ENCODE peak calls at places on chromosome 17, in six cellular contexts. One of them, this sample, is unnamed.

GRCh38 chr17:14693382-14693781 is 392.5 kb downstream of the HS3ST3B1 start:
- DNase-seq in trophoblast cell: no peak
- DNase-seq in IMR-90: no peak
- DNase-seq in neuronal stem cell: no peak
- DNase-seq in H9: no peak
- DNase-seq in H1: no peak
- DNase-seq in this sample: no peak

GRCh38 chr17:57143341-57143740 is 58.3 kb downstream of the AKAP1 start:
- DNase-seq in trophoblast cell: no peak
- DNase-seq in IMR-90: no peak
- DNase-seq in neuronal stem cell: no peak
- DNase-seq in H9: no peak
- DNase-seq in H1: no peak
- DNase-seq in this sample: no peak

GRCh38 chr17:35849469-35850348 is 19.0 kb downstream of the HEATR9 start:
- DNase-seq in trophoblast cell: peak; percentile 86
- DNase-seq in IMR-90: peak; percentile 67
- DNase-seq in neuronal stem cell: peak; percentile 48
- DNase-seq in H9: peak; percentile 79
- DNase-seq in H1: peak; percentile 58
- DNase-seq in this sample: peak; percentile 75

GRCh38 chr17:37147301-37147812 is 198.6 kb downstream of the AATF start:
- DNase-seq in trophoblast cell: no peak
- DNase-seq in IMR-90: peak; percentile 33
- DNase-seq in neuronal stem cell: no peak
- DNase-seq in H9: no peak
- DNase-seq in H1: no peak
- DNase-seq in this sample: no peak

GRCh38 chr17:66715745-66716156 is 119.2 kb upstream of the CACNG5 start:
- DNase-seq in trophoblast cell: peak; percentile 86
- DNase-seq in IMR-90: peak; percentile 75
- DNase-seq in neuronal stem cell: peak; percentile 56
- DNase-seq in H9: peak; percentile 62
- DNase-seq in H1: no peak
- DNase-seq in this sample: peak; percentile 71

GRCh38 chr17:67156269-67157199 is 88.5 kb downstream of the HELZ start:
- DNase-seq in trophoblast cell: no peak
- DNase-seq in IMR-90: peak; percentile 14
- DNase-seq in neuronal stem cell: no peak
- DNase-seq in H9: no peak
- DNase-seq in H1: no peak
- DNase-seq in this sample: no peak

GRCh38 chr17:49197346-49197998 is 12.9 kb downstream of the GNGT2 start:
- DNase-seq in trophoblast cell: no peak
- DNase-seq in IMR-90: no peak
- DNase-seq in neuronal stem cell: no peak
- DNase-seq in H9: no peak
- DNase-seq in H1: no peak
- DNase-seq in this sample: no peak

GRCh38 chr17:58822148-58823050 is 66.7 kb downstream of the PPM1E start:
- DNase-seq in trophoblast cell: peak; percentile 87
- DNase-seq in IMR-90: no peak
- DNase-seq in neuronal stem cell: no peak
- DNase-seq in H9: no peak
- DNase-seq in H1: no peak
- DNase-seq in this sample: no peak

GRCh38 chr17:59501690-59502089 is 63.7 kb upstream of the DHX40 start:
- DNase-seq in trophoblast cell: no peak
- DNase-seq in IMR-90: no peak
- DNase-seq in neuronal stem cell: no peak
- DNase-seq in H9: no peak
- DNase-seq in H1: no peak
- DNase-seq in this sample: no peak

GRCh38 chr17:81294512-81295030 is 536 bp downstream of the SLC38A10 start:
- DNase-seq in trophoblast cell: peak; percentile 35
- DNase-seq in IMR-90: peak; percentile 9
- DNase-seq in neuronal stem cell: no peak
- DNase-seq in H9: no peak
- DNase-seq in H1: no peak
- DNase-seq in this sample: peak; percentile 36

GRCh38 chr17:12859520-12859919 is 70.2 kb downstream of the ARHGAP44 start:
- DNase-seq in trophoblast cell: no peak
- DNase-seq in IMR-90: peak; percentile 13
- DNase-seq in neuronal stem cell: no peak
- DNase-seq in H9: no peak
- DNase-seq in H1: no peak
- DNase-seq in this sample: no peak

GRCh38 chr17:75492555-75493168 is 22.7 kb downstream of the CASKIN2 start:
- DNase-seq in trophoblast cell: no peak
- DNase-seq in IMR-90: no peak
- DNase-seq in neuronal stem cell: no peak
- DNase-seq in H9: no peak
- DNase-seq in H1: no peak
- DNase-seq in this sample: no peak
- H3K14ac ChIP-seq in trophoblast cell: no peak overlapping the region
- H3K14ac ChIP-seq in IMR-90: no peak overlapping the region
- H3K14ac ChIP-seq in neuronal stem cell: peak overlapping the region; percentile 63
- H3K14ac ChIP-seq in H9: no peak overlapping the region
- H3K14ac ChIP-seq in H1: no peak overlapping the region
- H3K14ac ChIP-seq in this sample: no peak overlapping the region

GRCh38 chr17:28663723-28664122 is 1.7 kb downstream of the SUPT6H start:
- DNase-seq in trophoblast cell: no peak
- DNase-seq in IMR-90: no peak
- DNase-seq in neuronal stem cell: no peak
- DNase-seq in H9: no peak
- DNase-seq in H1: no peak
- DNase-seq in this sample: no peak

GRCh38 chr17:28665994-28666393 is 4.0 kb downstream of the SUPT6H start:
- DNase-seq in trophoblast cell: no peak
- DNase-seq in IMR-90: no peak
- DNase-seq in neuronal stem cell: no peak
- DNase-seq in H9: no peak
- DNase-seq in H1: no peak
- DNase-seq in this sample: no peak

GRCh38 chr17:28657756-28658155 is 4.0 kb downstream of the SDF2 start:
- DNase-seq in trophoblast cell: no peak
- DNase-seq in IMR-90: peak; percentile 69
- DNase-seq in neuronal stem cell: no peak
- DNase-seq in H9: no peak
- DNase-seq in H1: no peak
- DNase-seq in this sample: peak; percentile 39

GRCh38 chr17:28662527-28662829 is 473 bp downstream of the SUPT6H start:
- DNase-seq in trophoblast cell: no peak
- DNase-seq in IMR-90: no peak
- DNase-seq in neuronal stem cell: no peak
- DNase-seq in H9: no peak
- DNase-seq in H1: no peak
- DNase-seq in this sample: no peak

GRCh38 chr17:28661635-28662526 is at the start of the genes SDF2 and SUPT6H:
- DNase-seq in trophoblast cell: peak; percentile 88
- DNase-seq in IMR-90: peak; percentile 81
- DNase-seq in neuronal stem cell: peak; percentile 84
- DNase-seq in H9: peak; percentile 95
- DNase-seq in H1: peak; percentile 98
- DNase-seq in this sample: peak; percentile 94
- H4K8ac ChIP-seq in trophoblast cell: peak within 1 kb of the TSS; percentile 99
- H4K8ac ChIP-seq in IMR-90: peak within 1 kb of the TSS; percentile 100
- H4K8ac ChIP-seq in neuronal stem cell: no peak within 1 kb of the TSS
- H4K8ac ChIP-seq in H9: no peak within 1 kb of the TSS
- H4K8ac ChIP-seq in H1: peak within 1 kb of the TSS; percentile 92
- H4K8ac ChIP-seq in this sample: peak within 1 kb of the TSS; percentile 92

GRCh38 chr17:62652251-62653001 is 25.0 kb downstream of the MRC2 start:
- DNase-seq in trophoblast cell: peak; percentile 58
- DNase-seq in IMR-90: peak; percentile 75
- DNase-seq in neuronal stem cell: peak; percentile 35
- DNase-seq in H9: no peak
- DNase-seq in H1: peak; percentile 72
- DNase-seq in this sample: peak; percentile 89
- H2BK120ac ChIP-seq in trophoblast cell: peak overlapping the region; percentile 67
- H2BK120ac ChIP-seq in IMR-90: peak overlapping the region; percentile 95
- H2BK120ac ChIP-seq in neuronal stem cell: peak overlapping the region; percentile 84
- H2BK120ac ChIP-seq in H9: peak overlapping the region; percentile 74
- H2BK120ac ChIP-seq in H1: peak overlapping the region; percentile 94
- H2BK120ac ChIP-seq in this sample: peak overlapping the region; percentile 95

GRCh38 chr17:521561-522325 is 169.1 kb upstream of the RPH3AL start:
- DNase-seq in trophoblast cell: no peak
- DNase-seq in IMR-90: no peak
- DNase-seq in neuronal stem cell: no peak
- DNase-seq in H9: no peak
- DNase-seq in H1: no peak
- DNase-seq in this sample: no peak
- H3K14ac ChIP-seq in trophoblast cell: no peak overlapping the region
- H3K14ac ChIP-seq in IMR-90: peak overlapping the region; percentile 76
- H3K14ac ChIP-seq in neuronal stem cell: peak overlapping the region; percentile 42
- H3K14ac ChIP-seq in H9: peak overlapping the region; percentile 34
- H3K14ac ChIP-seq in H1: no peak overlapping the region
- H3K14ac ChIP-seq in this sample: no peak overlapping the region

GRCh38 chr17:409308-409847 is 56.8 kb upstream of the RPH3AL start:
- DNase-seq in trophoblast cell: no peak
- DNase-seq in IMR-90: no peak
- DNase-seq in neuronal stem cell: no peak
- DNase-seq in H9: no peak
- DNase-seq in H1: no peak
- DNase-seq in this sample: no peak
- H4K8ac ChIP-seq in trophoblast cell: peak overlapping the region; percentile 85
- H4K8ac ChIP-seq in IMR-90: peak overlapping the region; percentile 100
- H4K8ac ChIP-seq in neuronal stem cell: no peak overlapping the region
- H4K8ac ChIP-seq in H9: no peak overlapping the region
- H4K8ac ChIP-seq in H1: peak overlapping the region; percentile 82
- H4K8ac ChIP-seq in this sample: peak overlapping the region; percentile 99

DNA sequence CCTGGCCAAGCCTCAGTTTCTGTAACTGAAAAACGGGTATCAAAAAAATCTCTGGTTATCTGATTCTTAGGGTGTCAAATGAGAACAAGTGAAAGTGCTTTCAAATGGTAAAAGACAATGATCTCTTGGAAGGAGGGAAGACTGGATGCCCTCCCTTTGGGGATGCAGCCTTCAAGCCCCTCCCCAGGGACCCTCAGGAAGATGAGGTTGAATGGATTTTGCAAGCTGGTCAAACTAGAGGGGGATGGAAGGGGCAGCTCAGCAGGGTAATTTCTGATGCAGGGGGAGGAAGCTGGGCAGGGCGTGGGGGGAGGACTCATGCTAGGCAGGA is 22.4 kb downstream of the ARHGAP23 start:
- DNase-seq in trophoblast cell: no peak
- DNase-seq in IMR-90: no peak
- DNase-seq in neuronal stem cell: no peak
- DNase-seq in H9: no peak
- DNase-seq in H1: no peak
- DNase-seq in this sample: peak; percentile 72
- H2BK120ac ChIP-seq in trophoblast cell: peak overlapping the region; percentile 78
- H2BK120ac ChIP-seq in IMR-90: peak overlapping the region; percentile 98
- H2BK120ac ChIP-seq in neuronal stem cell: no peak overlapping the region
- H2BK120ac ChIP-seq in H9: no peak overlapping the region
- H2BK120ac ChIP-seq in H1: peak overlapping the region; percentile 79
- H2BK120ac ChIP-seq in this sample: peak overlapping the region; percentile 95

DNA sequence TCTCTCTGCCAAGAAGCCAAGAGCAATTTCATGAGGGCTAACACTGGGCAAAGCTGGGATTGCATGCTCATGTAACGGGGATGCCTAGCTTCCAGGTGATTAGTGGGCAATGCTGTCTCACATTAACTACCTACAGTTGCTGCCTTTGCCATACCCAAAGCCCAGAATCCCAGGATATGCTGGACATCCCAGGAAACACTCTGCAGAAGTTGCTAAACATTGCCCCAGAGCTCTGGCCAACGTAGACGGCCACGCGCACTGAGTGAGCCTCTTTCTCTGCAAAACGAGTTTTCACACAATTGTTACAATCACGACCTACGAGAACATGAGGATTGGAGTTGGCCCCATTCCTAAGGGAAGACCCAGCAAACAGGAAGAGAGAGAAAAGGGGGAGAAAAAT is 112.9 kb upstream of the DNAH9 start:
- DNase-seq in trophoblast cell: no peak
- DNase-seq in IMR-90: no peak
- DNase-seq in neuronal stem cell: no peak
- DNase-seq in H9: no peak
- DNase-seq in H1: peak; percentile 34
- DNase-seq in this sample: no peak
- H3K14ac ChIP-seq in trophoblast cell: no peak overlapping the region
- H3K14ac ChIP-seq in IMR-90: no peak overlapping the region
- H3K14ac ChIP-seq in neuronal stem cell: no peak overlapping the region
- H3K14ac ChIP-seq in H9: no peak overlapping the region
- H3K14ac ChIP-seq in H1: no peak overlapping the region
- H3K14ac ChIP-seq in this sample: no peak overlapping the region

GRCh38 chr17:18182190-18182977 is 1.2 kb upstream of the ALKBH5 start:
- DNase-seq in trophoblast cell: no peak
- DNase-seq in IMR-90: no peak
- DNase-seq in neuronal stem cell: peak; percentile 27
- DNase-seq in H9: peak; percentile 50
- DNase-seq in H1: peak; percentile 52
- DNase-seq in this sample: no peak
- H4K8ac ChIP-seq in trophoblast cell: peak overlapping the region; percentile 80
- H4K8ac ChIP-seq in IMR-90: peak overlapping the region; percentile 99
- H4K8ac ChIP-seq in neuronal stem cell: no peak overlapping the region
- H4K8ac ChIP-seq in H9: no peak overlapping the region
- H4K8ac ChIP-seq in H1: peak overlapping the region; percentile 92
- H4K8ac ChIP-seq in this sample: peak overlapping the region; percentile 47

GRCh38 chr17:74645010-74645409 is 21.5 kb upstream of the CD300E start:
- DNase-seq in trophoblast cell: no peak
- DNase-seq in IMR-90: no peak
- DNase-seq in neuronal stem cell: no peak
- DNase-seq in H9: no peak
- DNase-seq in H1: no peak
- DNase-seq in this sample: no peak
- H2BK120ac ChIP-seq in trophoblast cell: no peak overlapping the region
- H2BK120ac ChIP-seq in IMR-90: no peak overlapping the region
- H2BK120ac ChIP-seq in neuronal stem cell: no peak overlapping the region
- H2BK120ac ChIP-seq in H9: no peak overlapping the region
- H2BK120ac ChIP-seq in H1: no peak overlapping the region
- H2BK120ac ChIP-seq in this sample: no peak overlapping the region

GRCh38 chr17:82596316-82596715 is 51.9 kb downstream of the WDR45B start:
- DNase-seq in trophoblast cell: no peak
- DNase-seq in IMR-90: no peak
- DNase-seq in neuronal stem cell: no peak
- DNase-seq in H9: no peak
- DNase-seq in H1: no peak
- DNase-seq in this sample: no peak
- H3K14ac ChIP-seq in trophoblast cell: no peak overlapping the region
- H3K14ac ChIP-seq in IMR-90: no peak overlapping the region
- H3K14ac ChIP-seq in neuronal stem cell: no peak overlapping the region
- H3K14ac ChIP-seq in H9: no peak overlapping the region
- H3K14ac ChIP-seq in H1: no peak overlapping the region
- H3K14ac ChIP-seq in this sample: no peak overlapping the region